ENCODE peak calls at places on chromosome 20, in nine cellular contexts. One of them, this sample, is unnamed.

GRCh38 chr20:44678247-44678646 is 26.7 kb upstream of the ADA start:
- DNase-seq in endothelial cell: no peak
- DNase-seq in adrenal gland: no peak
- DNase-seq in fibroblast of pulmonary artery: no peak
- DNase-seq in left ventricle myocardium inferior: no peak
- DNase-seq in BJ: no peak
- DNase-seq in retinal pigment epithelial cell: no peak
- DNase-seq in endothelial cell of umbilical vein: no peak
- DNase-seq in bronchial epithelial cell: peak; percentile 57
- DNase-seq in this sample: no peak

GRCh38 chr20:13469262-13469661 is 169.5 kb downstream of the TASP1 start:
- DNase-seq in endothelial cell: no peak
- DNase-seq in endothelial cell of umbilical vein: no peak
- DNase-seq in left ventricle myocardium inferior: no peak
- DNase-seq in fibroblast of pulmonary artery: no peak
- DNase-seq in bronchial epithelial cell: no peak
- DNase-seq in BJ: no peak
- DNase-seq in retinal pigment epithelial cell: no peak
- DNase-seq in adrenal gland: no peak
- DNase-seq in this sample: no peak

GRCh38 chr20:17504326-17504897 is 26.8 kb downstream of the BFSP1 start:
- DNase-seq in endothelial cell of umbilical vein: no peak
- DNase-seq in bronchial epithelial cell: no peak
- DNase-seq in left ventricle myocardium inferior: no peak
- DNase-seq in adrenal gland: no peak
- DNase-seq in BJ: no peak
- DNase-seq in endothelial cell: no peak
- DNase-seq in retinal pigment epithelial cell: no peak
- DNase-seq in fibroblast of pulmonary artery: no peak
- DNase-seq in this sample: no peak

GRCh38 chr20:62142252-62143117 is 709 bp downstream of the PSMA7 start:
- DNase-seq in endothelial cell: peak; percentile 35
- DNase-seq in bronchial epithelial cell: no peak
- DNase-seq in adrenal gland: no peak
- DNase-seq in retinal pigment epithelial cell: no peak
- DNase-seq in fibroblast of pulmonary artery: no peak
- DNase-seq in endothelial cell of umbilical vein: peak; percentile 20
- DNase-seq in BJ: no peak
- DNase-seq in left ventricle myocardium inferior: no peak
- DNase-seq in this sample: no peak

GRCh38 chr20:6265204-6265904 is 142.5 kb upstream of the FERMT1 start:
- DNase-seq in retinal pigment epithelial cell: peak; percentile 46
- DNase-seq in endothelial cell: no peak
- DNase-seq in fibroblast of pulmonary artery: peak; percentile 86
- DNase-seq in bronchial epithelial cell: peak; percentile 77
- DNase-seq in endothelial cell of umbilical vein: peak; percentile 82
- DNase-seq in left ventricle myocardium inferior: no peak
- DNase-seq in BJ: peak; percentile 4
- DNase-seq in adrenal gland: peak; percentile 30
- DNase-seq in this sample: peak; percentile 18

GRCh38 chr20:62122659-62123449 is 579 bp downstream of the LSM14B start:
- DNase-seq in adrenal gland: peak; percentile 80
- DNase-seq in fibroblast of pulmonary artery: peak; percentile 27
- DNase-seq in BJ: no peak
- DNase-seq in endothelial cell: no peak
- DNase-seq in left ventricle myocardium inferior: no peak
- DNase-seq in endothelial cell of umbilical vein: peak; percentile 11
- DNase-seq in bronchial epithelial cell: peak; percentile 8
- DNase-seq in retinal pigment epithelial cell: no peak
- DNase-seq in this sample: no peak

GRCh38 chr20:54004397-54004940 is 65.9 kb downstream of the BCAS1 start:
- DNase-seq in endothelial cell: no peak
- DNase-seq in retinal pigment epithelial cell: no peak
- DNase-seq in adrenal gland: no peak
- DNase-seq in BJ: no peak
- DNase-seq in fibroblast of pulmonary artery: no peak
- DNase-seq in bronchial epithelial cell: peak; percentile 1
- DNase-seq in left ventricle myocardium inferior: no peak
- DNase-seq in endothelial cell of umbilical vein: no peak
- DNase-seq in this sample: no peak

GRCh38 chr20:37295001-37295400 is 5.5 kb downstream of the MANBAL start:
- DNase-seq in endothelial cell: no peak
- DNase-seq in fibroblast of pulmonary artery: peak; percentile 93
- DNase-seq in left ventricle myocardium inferior: no peak
- DNase-seq in retinal pigment epithelial cell: peak; percentile 89
- DNase-seq in BJ: peak; percentile 97
- DNase-seq in endothelial cell of umbilical vein: peak; percentile 74
- DNase-seq in adrenal gland: peak; percentile 82
- DNase-seq in bronchial epithelial cell: peak; percentile 100
- DNase-seq in this sample: peak; percentile 82

GRCh38 chr20:47843886-47844567 is 58.7 kb upstream of the SULF2 start:
- DNase-seq in left ventricle myocardium inferior: no peak
- DNase-seq in fibroblast of pulmonary artery: no peak
- DNase-seq in endothelial cell: no peak
- DNase-seq in bronchial epithelial cell: peak; percentile 87
- DNase-seq in adrenal gland: no peak
- DNase-seq in endothelial cell of umbilical vein: no peak
- DNase-seq in retinal pigment epithelial cell: no peak
- DNase-seq in BJ: no peak
- DNase-seq in this sample: no peak

GRCh38 chr20:43798591-43799149 is 71.9 kb upstream of the GTSF1L start:
- DNase-seq in bronchial epithelial cell: no peak
- DNase-seq in left ventricle myocardium inferior: no peak
- DNase-seq in fibroblast of pulmonary artery: no peak
- DNase-seq in retinal pigment epithelial cell: peak; percentile 5
- DNase-seq in adrenal gland: no peak
- DNase-seq in BJ: no peak
- DNase-seq in endothelial cell of umbilical vein: no peak
- DNase-seq in endothelial cell: no peak
- DNase-seq in this sample: no peak

GRCh38 chr20:47781631-47782030 is 3.6 kb downstream of the SULF2 start:
- DNase-seq in retinal pigment epithelial cell: no peak
- DNase-seq in BJ: no peak
- DNase-seq in bronchial epithelial cell: no peak
- DNase-seq in fibroblast of pulmonary artery: no peak
- DNase-seq in endothelial cell: no peak
- DNase-seq in adrenal gland: no peak
- DNase-seq in endothelial cell of umbilical vein: no peak
- DNase-seq in left ventricle myocardium inferior: no peak
- DNase-seq in this sample: no peak

GRCh38 chr20:9068232-9068781 is 580 bp upstream of the PLCB4 start:
- DNase-seq in fibroblast of pulmonary artery: no peak
- DNase-seq in endothelial cell of umbilical vein: peak; percentile 56
- DNase-seq in bronchial epithelial cell: no peak
- DNase-seq in left ventricle myocardium inferior: peak; percentile 59
- DNase-seq in adrenal gland: no peak
- DNase-seq in BJ: no peak
- DNase-seq in endothelial cell: peak; percentile 67
- DNase-seq in retinal pigment epithelial cell: no peak
- DNase-seq in this sample: no peak

GRCh38 chr20:1294497-1294896 is 28.4 kb downstream of the SNPH start:
- DNase-seq in fibroblast of pulmonary artery: no peak
- DNase-seq in endothelial cell: no peak
- DNase-seq in BJ: no peak
- DNase-seq in adrenal gland: no peak
- DNase-seq in retinal pigment epithelial cell: no peak
- DNase-seq in endothelial cell of umbilical vein: no peak
- DNase-seq in bronchial epithelial cell: no peak
- DNase-seq in left ventricle myocardium inferior: no peak
- DNase-seq in this sample: no peak

GRCh38 chr20:43925215-43925614 is 10.6 kb downstream of the TOX2 start:
- DNase-seq in BJ: no peak
- DNase-seq in endothelial cell of umbilical vein: no peak
- DNase-seq in fibroblast of pulmonary artery: no peak
- DNase-seq in left ventricle myocardium inferior: no peak
- DNase-seq in bronchial epithelial cell: no peak
- DNase-seq in endothelial cell: no peak
- DNase-seq in adrenal gland: no peak
- DNase-seq in retinal pigment epithelial cell: no peak
- DNase-seq in this sample: no peak

GRCh38 chr20:37522258-37523011 is 1.4 kb downstream of the NNAT start:
- DNase-seq in BJ: no peak
- DNase-seq in left ventricle myocardium inferior: peak; percentile 66
- DNase-seq in fibroblast of pulmonary artery: peak; percentile 39
- DNase-seq in retinal pigment epithelial cell: no peak
- DNase-seq in endothelial cell: no peak
- DNase-seq in bronchial epithelial cell: peak; percentile 60
- DNase-seq in adrenal gland: peak; percentile 14
- DNase-seq in endothelial cell of umbilical vein: peak; percentile 44
- DNase-seq in this sample: no peak

GRCh38 chr20:34111712-34112599 is at the start of gene EIF2S2:
- DNase-seq in fibroblast of pulmonary artery: peak; percentile 99
- DNase-seq in retinal pigment epithelial cell: peak; percentile 97
- DNase-seq in BJ: peak; percentile 94
- DNase-seq in bronchial epithelial cell: peak; percentile 95
- DNase-seq in endothelial cell: peak; percentile 93
- DNase-seq in adrenal gland: peak; percentile 96
- DNase-seq in left ventricle myocardium inferior: peak; percentile 95
- DNase-seq in endothelial cell of umbilical vein: peak; percentile 99
- DNase-seq in this sample: peak; percentile 99
- TF ChIP-seq CTCF in fibroblast of pulmonary artery: no peak
- TF ChIP-seq CTCF in retinal pigment epithelial cell: no peak
- TF ChIP-seq CTCF in BJ: no peak
- TF ChIP-seq CTCF in bronchial epithelial cell: no peak
- TF ChIP-seq CTCF in endothelial cell: no peak
- TF ChIP-seq CTCF in adrenal gland: no peak
- TF ChIP-seq CTCF in left ventricle myocardium inferior: no peak
- TF ChIP-seq CTCF in endothelial cell of umbilical vein: no peak
- TF ChIP-seq CTCF in this sample: no peak

GRCh38 chr20:34729416-34729815 is 25.3 kb downstream of the TP53INP2 start:
- DNase-seq in retinal pigment epithelial cell: no peak
- DNase-seq in endothelial cell: no peak
- DNase-seq in endothelial cell of umbilical vein: no peak
- DNase-seq in bronchial epithelial cell: no peak
- DNase-seq in adrenal gland: no peak
- DNase-seq in BJ: no peak
- DNase-seq in fibroblast of pulmonary artery: no peak
- DNase-seq in left ventricle myocardium inferior: no peak
- DNase-seq in this sample: no peak
- TF ChIP-seq CTCF in retinal pigment epithelial cell: no peak
- TF ChIP-seq CTCF in endothelial cell: no peak
- TF ChIP-seq CTCF in endothelial cell of umbilical vein: no peak
- TF ChIP-seq CTCF in bronchial epithelial cell: no peak
- TF ChIP-seq CTCF in adrenal gland: no peak
- TF ChIP-seq CTCF in BJ: no peak
- TF ChIP-seq CTCF in fibroblast of pulmonary artery: no peak
- TF ChIP-seq CTCF in left ventricle myocardium inferior: no peak
- TF ChIP-seq CTCF in this sample: no peak

DNA sequence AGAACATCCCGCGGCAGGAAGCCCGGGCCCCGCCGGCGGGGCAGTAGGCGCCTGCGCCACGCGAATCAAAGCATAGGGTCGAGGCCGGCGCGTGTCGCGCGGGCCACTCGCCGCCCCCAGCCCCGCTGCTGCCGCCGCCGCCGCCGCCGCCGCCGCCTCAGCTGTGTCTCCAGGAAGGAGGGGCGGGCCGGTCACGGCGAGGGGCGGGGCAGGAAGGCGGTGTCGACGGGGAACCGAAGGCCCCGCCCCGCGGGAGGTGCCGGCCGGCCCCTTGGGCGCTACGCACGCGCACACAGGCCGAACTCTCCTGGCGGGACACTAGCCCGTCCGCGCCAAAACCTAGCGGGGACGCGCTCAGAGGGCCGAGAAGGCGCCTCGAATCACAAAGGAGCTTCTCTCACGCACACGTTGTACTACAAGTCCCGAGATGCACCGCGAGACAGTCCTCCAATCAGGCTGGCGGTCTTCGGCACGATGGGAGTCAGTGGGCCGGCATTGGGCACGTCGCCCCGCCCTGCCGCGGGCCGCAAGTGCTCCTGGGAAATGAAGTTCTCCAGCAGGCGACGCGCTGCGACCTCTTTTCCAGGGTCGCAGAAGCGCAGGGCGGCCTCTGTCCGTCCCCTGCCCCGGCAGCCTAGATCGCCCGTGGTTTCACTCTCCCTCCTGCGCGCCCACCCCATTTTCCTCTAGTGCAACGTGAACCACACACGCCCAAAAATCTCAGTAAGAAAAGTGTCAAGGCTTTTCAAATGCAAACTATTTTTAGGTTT is at the start of gene RALGAPA2:
- DNase-seq in retinal pigment epithelial cell: peak; percentile 95
- DNase-seq in fibroblast of pulmonary artery: peak; percentile 99
- DNase-seq in endothelial cell: peak; percentile 96
- DNase-seq in BJ: peak; percentile 91
- DNase-seq in bronchial epithelial cell: peak; percentile 94
- DNase-seq in left ventricle myocardium inferior: peak; percentile 97
- DNase-seq in adrenal gland: peak; percentile 99
- DNase-seq in endothelial cell of umbilical vein: peak; percentile 99
- DNase-seq in this sample: no peak
- TF ChIP-seq CTCF in retinal pigment epithelial cell: no peak
- TF ChIP-seq CTCF in fibroblast of pulmonary artery: no peak
- TF ChIP-seq CTCF in endothelial cell: no peak
- TF ChIP-seq CTCF in BJ: no peak
- TF ChIP-seq CTCF in bronchial epithelial cell: no peak
- TF ChIP-seq CTCF in left ventricle myocardium inferior: peak; percentile 13
- TF ChIP-seq CTCF in adrenal gland: no peak
- TF ChIP-seq CTCF in endothelial cell of umbilical vein: no peak
- TF ChIP-seq CTCF in this sample: no peak

GRCh38 chr20:10532351-10532750 is 97.2 kb downstream of the SLX4IP start:
- DNase-seq in fibroblast of pulmonary artery: no peak
- DNase-seq in BJ: no peak
- DNase-seq in retinal pigment epithelial cell: no peak
- DNase-seq in endothelial cell of umbilical vein: no peak
- DNase-seq in endothelial cell: no peak
- DNase-seq in left ventricle myocardium inferior: no peak
- DNase-seq in adrenal gland: no peak
- DNase-seq in bronchial epithelial cell: no peak
- DNase-seq in this sample: no peak

GRCh38 chr20:10537850-10538480 is 102.9 kb downstream of the SLX4IP start:
- DNase-seq in left ventricle myocardium inferior: no peak
- DNase-seq in adrenal gland: no peak
- DNase-seq in endothelial cell of umbilical vein: no peak
- DNase-seq in BJ: no peak
- DNase-seq in retinal pigment epithelial cell: no peak
- DNase-seq in endothelial cell: no peak
- DNase-seq in fibroblast of pulmonary artery: peak; percentile 53
- DNase-seq in bronchial epithelial cell: peak; percentile 54
- DNase-seq in this sample: no peak

GRCh38 chr20:10538768-10539167 is 103.7 kb downstream of the SLX4IP start:
- DNase-seq in fibroblast of pulmonary artery: no peak
- DNase-seq in endothelial cell: no peak
- DNase-seq in retinal pigment epithelial cell: no peak
- DNase-seq in adrenal gland: no peak
- DNase-seq in endothelial cell of umbilical vein: no peak
- DNase-seq in left ventricle myocardium inferior: no peak
- DNase-seq in BJ: no peak
- DNase-seq in bronchial epithelial cell: no peak
- DNase-seq in this sample: no peak

GRCh38 chr20:10539818-10540553 is 104.9 kb downstream of the SLX4IP start:
- DNase-seq in endothelial cell of umbilical vein: no peak
- DNase-seq in bronchial epithelial cell: no peak
- DNase-seq in left ventricle myocardium inferior: no peak
- DNase-seq in retinal pigment epithelial cell: no peak
- DNase-seq in fibroblast of pulmonary artery: no peak
- DNase-seq in BJ: no peak
- DNase-seq in endothelial cell: no peak
- DNase-seq in adrenal gland: no peak
- DNase-seq in this sample: no peak

DNA sequence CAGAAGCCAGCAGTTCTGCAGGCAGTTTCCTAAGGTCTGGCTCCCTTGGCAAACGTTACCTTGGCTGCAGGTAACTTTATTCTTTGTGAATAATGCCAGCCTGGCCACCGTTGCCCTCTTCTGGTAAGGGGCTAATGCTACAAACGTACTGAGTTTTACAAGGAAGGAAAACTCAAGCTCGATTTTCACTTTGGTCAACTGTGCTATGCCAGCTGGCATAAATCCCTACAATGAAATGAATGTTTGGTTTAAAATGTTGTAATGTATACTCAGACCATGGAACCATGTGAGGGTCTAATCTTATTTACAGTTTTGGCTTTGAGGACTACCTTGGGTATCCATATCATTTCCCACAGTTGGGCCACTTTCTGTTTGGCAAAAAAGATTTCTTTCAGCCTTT is 101.4 kb downstream of the SLX4IP start:
- DNase-seq in left ventricle myocardium inferior: no peak
- DNase-seq in adrenal gland: no peak
- DNase-seq in endothelial cell of umbilical vein: peak; percentile 41
- DNase-seq in retinal pigment epithelial cell: no peak
- DNase-seq in fibroblast of pulmonary artery: peak; percentile 53
- DNase-seq in bronchial epithelial cell: peak; percentile 39
- DNase-seq in BJ: no peak
- DNase-seq in endothelial cell: no peak
- DNase-seq in this sample: peak; percentile 64
- TF ChIP-seq CTCF in left ventricle myocardium inferior: peak; percentile 29
- TF ChIP-seq CTCF in adrenal gland: peak; percentile 37
- TF ChIP-seq CTCF in endothelial cell of umbilical vein: peak; percentile 49
- TF ChIP-seq CTCF in retinal pigment epithelial cell: peak; percentile 68
- TF ChIP-seq CTCF in fibroblast of pulmonary artery: peak; percentile 68
- TF ChIP-seq CTCF in bronchial epithelial cell: peak; percentile 59
- TF ChIP-seq CTCF in BJ: peak; percentile 50
- TF ChIP-seq CTCF in endothelial cell: peak; percentile 11
- TF ChIP-seq CTCF in this sample: peak; percentile 52